ENCODE peak calls at places on chromosomes 5 and 9, in seven cellular contexts. Y, V, N, P, Q, R and G are unnamed samples. For H3K79me1, the result is how much of the 10 kb centered on the place peaks cover.

GRCh38 chr9:78567693-78568092 is 270.8 kb downstream of the PSAT1 start:
- DNase-seq in N (no peak), R (no peak), V (no peak), Q (no peak), Y (no peak), P (no peak), G (no peak)

GRCh38 chr5:100902406-100903035 is 561 bp downstream of the ST8SIA4 start:
- DNase-seq in N (peak), V (peak), Y (no peak), R (peak), P (peak), Q (no peak), G (peak)

GRCh38 chr5:179230061-179230461 is 115.2 kb downstream of the ADAMTS2 start:
- DNase-seq in R (no peak), P (no peak), N (no peak), Q (no peak), V (no peak), Y (no peak), G (peak)

GRCh38 chr5:169828385-169828784 is 151.9 kb downstream of the INSYN2B start:
- DNase-seq in Y (no peak), V (no peak), Q (no peak), P (no peak), N (no peak), R (no peak), G (no peak)

GRCh38 chr5:38800044-38800443 is 45.8 kb upstream of the OSMR start:
- DNase-seq in V (no peak), N (no peak), P (no peak), R (no peak), Q (no peak), Y (no peak), G (no peak)

GRCh38 chr9:133375116-133375723 is 640 bp downstream of the SURF4 start:
- DNase-seq in V (peak), N (peak), Q (peak), R (no peak), P (peak), Y (peak), G (no peak)

GRCh38 chr5:126920291-126920690 is 110.1 kb downstream of the MARCHF3 start:
- DNase-seq in Y (peak), V (no peak), P (no peak), Q (no peak), R (no peak), N (no peak), G (no peak)

GRCh38 chr9:33202552-33203300 is 35.6 kb upstream of the B4GALT1 start:
- DNase-seq in P (peak), Q (no peak), Y (peak), N (no peak), V (no peak), R (no peak), G (peak)

GRCh38 chr5:52789867-52790266 is 2.2 kb downstream of the ITGA1 start:
- DNase-seq in P (no peak), N (no peak), V (no peak), Y (no peak), Q (no peak), R (no peak), G (no peak)

GRCh38 chr9:83220737-83221136 is 157.8 kb upstream of the RASEF start:
- DNase-seq in R (no peak), Q (peak), N (no peak), Y (peak), V (no peak), P (peak), G (no peak)

GRCh38 chr5:82057051-82057450 is 85.2 kb downstream of the ATG10 start:
- DNase-seq in R (no peak), Y (peak), N (no peak), V (no peak), P (no peak), Q (no peak), G (no peak)

GRCh38 chr9:23380821-23381220 is 445.2 kb downstream of the ELAVL2 start:
- DNase-seq in N (no peak), R (no peak), Q (no peak), Y (no peak), P (no peak), V (no peak), G (no peak)

GRCh38 chr5:93583799-93584530 is 943 bp downstream of the NR2F1 start:
- DNase-seq in R (no peak), P (peak), N (no peak), Q (peak), V (peak), Y (peak), G (no peak)

GRCh38 chr9:3337515-3337914 is 188.3 kb downstream of the RFX3 start:
- DNase-seq in N (no peak), P (peak), Y (peak), Q (no peak), R (no peak), V (no peak), G (no peak)

GRCh38 chr5:99037668-99038067 is 108.9 kb upstream of the CHD1 start:
- DNase-seq in P (no peak), Q (no peak), N (no peak), V (peak), Y (no peak), R (no peak), G (peak)

GRCh38 chr9:22238809-22239684 is 207.6 kb upstream of the DMRTA1 start:
- DNase-seq in N (no peak), Q (no peak), R (no peak), Y (peak), V (peak), P (peak), G (no peak)

GRCh38 chr9:127366594-127366993 is 30.4 kb upstream of the SLC2A8 start:
- DNase-seq in Y (no peak), R (no peak), P (no peak), V (no peak), N (no peak), Q (no peak), G (no peak)

GRCh38 chr5:123007292-123007691 is 29.2 kb downstream of the PPIC start:
- DNase-seq in R (no peak), Y (no peak), Q (no peak), P (no peak), N (no peak), V (peak), G (no peak)

GRCh38 chr5:65190328-65191053 is 291.2 kb downstream of the ADAMTS6 start:
- DNase-seq in V (no peak), Y (peak), N (no peak), R (no peak), Q (peak), P (peak), G (no peak)

GRCh38 chr9:90102292-90102901 is 497.6 kb downstream of the GADD45G start:
- DNase-seq in P (peak), Q (peak), N (peak), R (peak), Y (peak), V (peak), G (peak)
- H3K4me2 ChIP-seq in P (no peak), Q (no peak), N (no peak), R (no peak), Y (no peak), V (no peak), G (no peak)

DNA sequence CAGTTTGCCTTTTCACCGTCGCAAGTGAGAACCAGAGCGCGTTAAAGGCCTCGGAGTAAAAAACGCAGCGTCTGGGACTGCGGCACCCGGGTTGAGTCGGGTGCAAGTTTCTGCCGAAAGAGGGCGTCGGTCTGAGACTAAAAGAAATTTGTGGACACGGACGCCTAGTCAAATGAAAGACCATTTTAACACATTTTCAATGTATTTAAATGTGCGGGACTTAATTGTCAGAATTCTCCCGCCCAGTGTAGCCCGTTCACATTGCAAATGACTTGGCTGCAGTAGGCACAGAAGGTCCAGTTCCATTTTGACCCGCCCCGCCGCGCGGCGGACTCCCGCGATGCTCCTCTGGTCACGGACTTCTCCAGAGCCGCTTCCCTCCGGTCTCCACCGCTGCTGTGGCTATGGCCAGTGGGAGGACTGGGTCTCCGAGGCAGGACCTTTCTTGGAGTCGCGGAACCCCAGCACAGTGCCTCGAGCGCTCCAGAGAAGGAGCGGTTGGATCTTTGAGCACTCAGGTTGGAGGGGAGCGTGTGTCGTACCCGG is 1.3 kb upstream of the NPR3 start:
- DNase-seq in R (peak), N (peak), Y (peak), Q (peak), P (peak), V (peak), G (peak)
- H3K79me1 ChIP-seq in R (under half), N (under half), Y (under half), Q (under half), P (under half), V (under half), G (under half)

DNA sequence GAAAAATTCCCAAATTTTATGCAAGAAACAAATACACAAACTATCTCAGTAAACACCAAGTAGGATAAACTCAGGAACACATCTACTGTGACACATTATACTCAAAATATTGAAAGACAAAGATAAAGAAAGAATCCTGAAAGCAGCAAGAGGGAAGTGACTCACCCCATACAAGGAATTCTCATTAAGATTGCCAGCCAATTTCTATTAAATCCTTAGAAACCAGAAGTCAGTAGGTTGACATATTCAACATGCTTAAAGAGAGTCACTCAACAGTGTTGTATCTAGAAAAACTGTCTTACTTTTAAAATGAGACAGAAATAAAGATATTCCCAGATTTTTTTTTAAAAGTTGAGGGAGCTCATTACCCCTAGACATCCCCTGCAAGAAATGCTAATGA is 15.5 kb downstream of the SPATA31E1 start:
- DNase-seq in Q (no peak), P (peak), V (no peak), Y (peak), R (no peak), N (no peak), G (no peak)
- H3K4me2 ChIP-seq in Q (no peak), P (no peak), V (no peak), Y (no peak), R (no peak), N (no peak), G (no peak)

GRCh38 chr9:126108240-126108639 is 218.4 kb upstream of the MVB12B start:
- DNase-seq in V (peak), P (peak), N (peak), Y (no peak), Q (no peak), R (peak), G (peak)
- H3K79me1 ChIP-seq in V (under half), P (under half), N (under half), Y (under half), Q (under half), R (under half), G (under half)

GRCh38 chr9:91192785-91193657 is 168.7 kb downstream of the AUH start:
- DNase-seq in N (peak), R (peak), Y (peak), V (peak), P (peak), Q (peak), G (peak)

GRCh38 chr9:91193658-91194391 is 167.9 kb downstream of the AUH start:
- DNase-seq in Y (peak), P (peak), R (peak), V (peak), Q (peak), N (peak), G (peak)

GRCh38 chr9:91192379-91192775 is 169.3 kb downstream of the AUH start:
- DNase-seq in R (peak), P (peak), N (no peak), Y (peak), V (no peak), Q (no peak), G (no peak)

GRCh38 chr9:91190062-91190461 is 171.7 kb downstream of the AUH start:
- DNase-seq in Y (no peak), R (no peak), P (no peak), V (no peak), Q (no peak), N (no peak), G (no peak)

GRCh38 chr9:91191443-91192378 is 170.0 kb downstream of the AUH start:
- DNase-seq in R (peak), V (no peak), Q (no peak), N (no peak), Y (no peak), P (no peak), G (no peak)
- H3K4me2 ChIP-seq in R (no peak), V (no peak), Q (no peak), N (no peak), Y (no peak), P (no peak), G (no peak)

DNA sequence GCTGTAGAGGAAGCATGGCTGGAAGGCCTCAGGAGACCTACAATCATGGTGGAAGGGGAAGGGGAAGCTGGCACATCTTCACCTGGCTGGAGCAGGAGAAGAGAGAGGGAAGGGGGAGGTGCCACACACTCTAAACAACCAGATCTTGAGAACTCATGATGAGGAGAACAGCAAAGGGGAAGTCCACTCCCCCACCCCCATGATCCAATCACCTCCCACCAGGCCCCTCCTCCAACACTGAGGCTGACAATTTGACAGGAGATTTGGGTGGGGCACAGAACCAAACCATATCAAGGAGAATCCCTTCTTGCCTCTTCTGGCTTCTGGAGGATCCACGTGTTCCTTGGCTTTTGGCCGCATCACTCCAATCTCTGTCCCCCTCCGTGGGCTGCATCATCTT is 13.1 kb upstream of the CMBL start:
- DNase-seq in N (no peak), R (no peak), P (no peak), V (no peak), Y (no peak), Q (no peak), G (no peak)
- H3K79me1 ChIP-seq in N (under half), R (under half), P (under half), V (under half), Y (under half), Q (under half), G (under half)